ENCODE peak calls at places on chromosomes 16 and 17, in ten cellular contexts. M, F, Q, Y, H, N, L, A, V and K are unnamed samples.

GRCh38 chr17:78538033-78538776 is 39.0 kb downstream of the DNAH17 start:
- DNase-seq in M (no peak), F (peak; percentile 53), Q (no peak), Y (peak; percentile 42), H (no peak), N (no peak), L (no peak), A (peak; percentile 29), V (no peak), K (peak; percentile 28)

GRCh38 chr16:21608647-21609328 is 9.4 kb downstream of the METTL9 start:
- DNase-seq in M (no peak), F (no peak), Q (no peak), Y (peak; percentile 27), H (no peak), N (no peak), L (no peak), A (peak; percentile 94), V (no peak), K (peak; percentile 11)

GRCh38 chr16:59849716-59850115 is 1115.6 kb upstream of the GOT2 start:
- DNase-seq in M (no peak), F (no peak), Q (no peak), Y (no peak), H (no peak), N (no peak), L (no peak), A (no peak), V (no peak), K (no peak)

GRCh38 chr17:74569392-74570003 is 2.2 kb upstream of the CD300H start:
- DNase-seq in M (peak; percentile 39), F (peak; percentile 99), Q (no peak), Y (no peak), H (peak; percentile 100), N (peak; percentile 56), L (no peak), A (peak; percentile 96), V (no peak), K (peak; percentile 96)

GRCh38 chr17:59761385-59762021 is 54.0 kb downstream of the VMP1 start:
- DNase-seq in M (no peak), F (no peak), Q (peak; percentile 56), Y (no peak), H (peak; percentile 98), N (peak; percentile 79), L (no peak), A (no peak), V (no peak), K (peak; percentile 76)

GRCh38 chr17:56810286-56810781 is 23.4 kb downstream of the C17orf67 start:
- DNase-seq in M (no peak), F (no peak), Q (no peak), Y (no peak), H (no peak), N (no peak), L (no peak), A (no peak), V (no peak), K (no peak)

GRCh38 chr16:72785886-72786285 is 262.0 kb downstream of the ZFHX3 start:
- DNase-seq in M (no peak), F (no peak), Q (no peak), Y (no peak), H (no peak), N (no peak), L (no peak), A (peak; percentile 41), V (no peak), K (peak; percentile 17)

GRCh38 chr17:77666881-77667395 is 291.6 kb upstream of the TNRC6C start:
- DNase-seq in M (no peak), F (no peak), Q (no peak), Y (peak; percentile 53), H (no peak), N (no peak), L (no peak), A (peak; percentile 84), V (no peak), K (no peak)

GRCh38 chr17:17701658-17702057 is 20.4 kb downstream of the RAI1 start:
- DNase-seq in M (no peak), F (no peak), Q (no peak), Y (no peak), H (no peak), N (no peak), L (no peak), A (no peak), V (no peak), K (no peak)

GRCh38 chr16:23072084-23072599 is 77.1 kb downstream of the USP31 start:
- DNase-seq in M (no peak), F (peak; percentile 29), Q (no peak), Y (no peak), H (peak; percentile 72), N (peak; percentile 38), L (no peak), A (no peak), V (peak; percentile 49), K (peak; percentile 77)

GRCh38 chr17:41800601-41801373 is 11.0 kb downstream of the P3H4 start:
- DNase-seq in M (no peak), F (peak; percentile 94), Q (no peak), Y (peak; percentile 31), H (peak; percentile 69), N (no peak), L (no peak), A (no peak), V (no peak), K (peak; percentile 44)

GRCh38 chr17:38616361-38616760 is 10.6 kb upstream of the SRCIN1 start:
- DNase-seq in M (no peak), F (no peak), Q (no peak), Y (no peak), H (no peak), N (no peak), L (no peak), A (no peak), V (no peak), K (no peak)

GRCh38 chr17:7558544-7559306 is at the start of gene TNFSF13:
- DNase-seq in M (no peak), F (no peak), Q (no peak), Y (no peak), H (no peak), N (no peak), L (peak; percentile 76), A (peak; percentile 79), V (no peak), K (no peak)
- H3K4me3 ChIP-seq in M (peak within 1 kb of the TSS; percentile 97), F (peak within 1 kb of the TSS; percentile 60), Q (no peak within 1 kb of the TSS), Y (peak within 1 kb of the TSS; percentile 47), H (no peak within 1 kb of the TSS), N (no peak within 1 kb of the TSS), L (peak within 1 kb of the TSS; percentile 10), A (peak within 1 kb of the TSS; percentile 48), V (peak within 1 kb of the TSS; percentile 80), K (peak within 1 kb of the TSS; percentile 24)

DNA sequence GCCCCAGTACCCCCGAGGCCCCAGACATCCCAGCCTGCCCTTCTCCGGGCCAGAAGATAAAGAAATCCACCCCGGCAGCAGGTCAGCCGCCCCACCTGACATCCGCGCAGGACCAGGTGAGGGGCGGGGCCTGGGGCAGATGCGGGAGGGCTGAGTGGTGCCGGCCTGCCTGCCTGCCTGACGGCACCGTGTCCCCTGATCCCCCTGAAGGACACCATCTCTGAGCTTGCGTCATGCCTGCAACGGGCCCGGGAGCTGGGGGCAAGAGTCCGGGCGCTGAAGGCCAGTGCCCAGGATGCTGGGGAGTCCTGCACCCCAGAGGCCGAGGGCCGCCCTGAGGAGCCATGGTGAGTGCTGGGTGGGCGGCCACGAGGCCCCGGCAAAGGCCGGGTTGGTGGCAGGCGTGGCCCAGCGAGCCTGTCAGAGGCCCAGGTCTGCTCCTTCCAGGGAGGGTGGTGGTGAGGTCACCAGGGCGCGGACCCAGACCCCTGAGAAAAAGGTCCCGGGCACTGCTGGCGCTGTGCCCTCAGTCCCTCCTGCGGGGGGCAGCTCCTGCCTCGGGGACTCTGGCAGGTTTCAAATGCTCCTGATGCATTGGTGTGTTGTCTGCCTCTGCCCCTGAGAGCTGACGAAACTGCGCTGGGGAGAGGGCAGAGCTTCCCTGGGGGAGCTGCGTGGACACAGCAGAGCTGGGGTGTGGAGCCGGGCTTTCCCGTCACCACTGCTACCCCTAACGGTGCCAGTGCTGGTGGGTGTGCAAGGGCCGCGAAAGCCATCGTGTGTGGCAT is 1.2 kb downstream of the CDT1 start:
- DNase-seq in M (no peak), F (peak; percentile 39), Q (no peak), Y (peak; percentile 65), H (no peak), N (no peak), L (no peak), A (peak; percentile 51), V (no peak), K (no peak)
- H3K4me3 ChIP-seq in M (peak overlapping the region; percentile 86), F (peak overlapping the region; percentile 82), Q (peak overlapping the region; percentile 55), Y (peak overlapping the region; percentile 64), H (peak overlapping the region; percentile 59), N (peak overlapping the region; percentile 72), L (no peak overlapping the region), A (peak overlapping the region; percentile 96), V (no peak overlapping the region), K (peak overlapping the region; percentile 67)

DNA sequence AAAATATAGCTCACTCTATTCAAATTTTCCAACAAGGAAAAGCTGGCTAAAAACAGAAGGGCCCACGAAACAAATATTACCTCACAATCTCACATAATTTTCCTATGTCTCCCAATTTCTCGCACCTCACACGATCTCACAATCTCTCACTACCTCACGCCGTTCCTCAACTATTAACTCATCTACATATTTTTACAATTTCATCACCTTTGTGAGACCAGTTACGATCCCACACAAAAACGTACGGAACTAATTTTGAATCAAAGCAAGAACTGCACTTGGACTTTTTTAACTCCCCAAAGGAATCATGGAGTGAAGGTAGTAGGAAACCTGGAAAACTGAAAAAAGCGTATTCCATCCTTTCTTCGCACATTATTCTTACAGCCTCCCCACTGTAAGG is 1.1 kb downstream of the CBX1 start:
- DNase-seq in M (no peak), F (no peak), Q (no peak), Y (no peak), H (peak; percentile 75), N (no peak), L (no peak), A (no peak), V (no peak), K (peak; percentile 41)
- H3K4me3 ChIP-seq in M (peak overlapping the region; percentile 98), F (peak overlapping the region; percentile 78), Q (peak overlapping the region; percentile 64), Y (peak overlapping the region; percentile 97), H (peak overlapping the region; percentile 79), N (peak overlapping the region; percentile 87), L (peak overlapping the region; percentile 98), A (peak overlapping the region; percentile 76), V (peak overlapping the region; percentile 97), K (peak overlapping the region; percentile 75)

GRCh38 chr17:76490112-76490710 is 11.0 kb downstream of the RHBDF2 start:
- DNase-seq in M (no peak), F (no peak), Q (no peak), Y (no peak), H (no peak), N (no peak), L (peak; percentile 44), A (no peak), V (no peak), K (no peak)

GRCh38 chr17:76492989-76493501 is 8.2 kb downstream of the RHBDF2 start:
- DNase-seq in M (no peak), F (peak; percentile 33), Q (no peak), Y (peak; percentile 86), H (peak; percentile 68), N (peak; percentile 67), L (peak; percentile 27), A (peak; percentile 94), V (no peak), K (peak; percentile 87)

GRCh38 chr17:76493505-76494167 is 7.6 kb downstream of the RHBDF2 start:
- DNase-seq in M (no peak), F (no peak), Q (no peak), Y (peak; percentile 41), H (no peak), N (no peak), L (no peak), A (no peak), V (no peak), K (no peak)

GRCh38 chr17:76492250-76492988 is 8.8 kb downstream of the RHBDF2 start:
- DNase-seq in M (no peak), F (no peak), Q (no peak), Y (peak; percentile 75), H (no peak), N (no peak), L (peak; percentile 16), A (peak; percentile 64), V (no peak), K (no peak)

GRCh38 chr17:76491271-76492184 is 9.7 kb downstream of the RHBDF2 start:
- DNase-seq in M (no peak), F (no peak), Q (no peak), Y (peak; percentile 64), H (no peak), N (no peak), L (peak; percentile 22), A (peak; percentile 65), V (no peak), K (no peak)
- H3K4me3 ChIP-seq in M (no peak overlapping the region), F (no peak overlapping the region), Q (no peak overlapping the region), Y (peak overlapping the region; percentile 47), H (no peak overlapping the region), N (no peak overlapping the region), L (no peak overlapping the region), A (no peak overlapping the region), V (no peak overlapping the region), K (no peak overlapping the region)